ENCODE peak calls at places on chromosomes 6 and 20, in nine cellular contexts. S is BJ, C is GM12865, I is ascending aorta, G is fibroblast of the aortic adventitia, K is PC-3, Y is cardiac muscle cell, H is foreskin fibroblast, Q is kidney epithelial cell. W is an unnamed sample.

GRCh38 chr6:1590580-1590979 is 19.1 kb upstream of the FOXC1 start:
- DNase-seq in H (no peak), C (no peak), S (no peak), K (no peak), G (no peak), Q (no peak), Y (no peak), I (no peak), W (no peak)

GRCh38 chr6:43216200-43216599 is 13.1 kb downstream of the DNPH1 start:
- DNase-seq in G (no peak), I (no peak), K (no peak), C (no peak), H (no peak), S (no peak), Q (no peak), Y (no peak), W (no peak)

GRCh38 chr6:54847799-54848597 is 1.4 kb downstream of the FAM83B start:
- DNase-seq in S (peak), Y (peak), Q (peak), G (peak), C (no peak), I (no peak), H (peak), K (peak), W (no peak)

GRCh38 chr6:170063431-170063830 is 227.4 kb downstream of the DLL1 start:
- DNase-seq in G (no peak), H (no peak), K (no peak), I (no peak), Q (no peak), C (no peak), S (no peak), Y (no peak), W (no peak)

GRCh38 chr20:24648481-24648880 is 179.1 kb downstream of the SYNDIG1 start:
- DNase-seq in G (peak), Q (no peak), H (no peak), K (no peak), S (no peak), I (no peak), Y (peak), C (no peak), W (no peak)

GRCh38 chr6:35092362-35093117 is 48.6 kb downstream of the TCP11 start:
- DNase-seq in Q (peak), K (no peak), I (peak), C (no peak), S (peak), G (peak), H (peak), Y (peak), W (peak)

GRCh38 chr6:33588894-33589293 is 8.8 kb upstream of the BAK1 start:
- DNase-seq in H (no peak), Q (no peak), C (no peak), Y (no peak), K (no peak), G (no peak), I (no peak), S (no peak), W (no peak)

GRCh38 chr6:79157961-79158644 is 76.4 kb downstream of the HMGN3 start:
- DNase-seq in K (no peak), Y (no peak), C (no peak), S (no peak), G (no peak), H (no peak), Q (no peak), I (no peak), W (no peak)

GRCh38 chr6:164166515-164166914 is 752.0 kb downstream of the QKI start:
- DNase-seq in H (no peak), C (no peak), S (no peak), Q (no peak), Y (no peak), K (no peak), G (no peak), I (no peak), W (no peak)

GRCh38 chr6:145688493-145688905 is 46.8 kb downstream of the EPM2A start:
- DNase-seq in I (no peak), G (peak), H (peak), Y (no peak), C (no peak), K (peak), Q (peak), S (no peak), W (no peak)

GRCh38 chr6:11460001-11460668 is 77.4 kb upstream of the TMEM170B start:
- DNase-seq in Y (peak), C (peak), K (peak), G (peak), S (no peak), H (peak), Q (no peak), I (no peak), W (no peak)

GRCh38 chr6:83055366-83055964 is 10.2 kb downstream of the UBE3D start:
- DNase-seq in K (peak), Q (no peak), H (peak), G (peak), I (peak), S (no peak), C (peak), Y (peak), W (no peak)

GRCh38 chr20:8128291-8129046 is 3.6 kb upstream of the PLCB1 start:
- DNase-seq in Y (no peak), I (no peak), S (no peak), K (no peak), Q (no peak), C (no peak), G (no peak), H (no peak), W (no peak)

GRCh38 chr6:163289445-163289844 is 125.1 kb upstream of the QKI start:
- DNase-seq in I (no peak), K (no peak), Y (no peak), G (no peak), H (no peak), C (no peak), Q (no peak), S (no peak), W (no peak)

GRCh38 chr6:112235956-112236355 is 18.4 kb downstream of the LAMA4 start:
- DNase-seq in G (peak), K (no peak), Q (no peak), C (peak), H (peak), I (no peak), S (no peak), Y (peak), W (no peak)

GRCh38 chr20:49887251-49887827 is 28.0 kb downstream of the SPATA2 start:
- DNase-seq in Q (peak), S (no peak), H (peak), Y (no peak), I (peak), K (no peak), G (no peak), C (no peak), W (no peak)

GRCh38 chr6:158042245-158042798 is 60.7 kb downstream of the SYNJ2 start:
- DNase-seq in C (no peak), Q (peak), I (peak), H (peak), G (peak), K (peak), Y (peak), S (no peak), W (no peak)

GRCh38 chr6:129866256-129866655 is 5.1 kb upstream of the TMEM244 start:
- DNase-seq in S (no peak), Q (no peak), G (no peak), I (no peak), C (no peak), H (no peak), Y (no peak), K (no peak), W (no peak)

GRCh38 chr6:14396826-14397517 is 279.4 kb downstream of the CD83 start:
- DNase-seq in Y (peak), G (peak), Q (peak), K (peak), I (no peak), C (peak), S (no peak), H (peak), W (no peak)

GRCh38 chr6:74891358-74891811 is 314.5 kb downstream of the COL12A1 start:
- DNase-seq in G (peak), H (peak), Q (no peak), S (peak), C (no peak), I (no peak), K (no peak), Y (peak), W (no peak)

GRCh38 chr6:39221746-39222641 is 7.3 kb downstream of the KCNK5 start:
- DNase-seq in H (no peak), C (no peak), Q (no peak), K (no peak), I (no peak), G (no peak), S (no peak), Y (no peak), W (no peak)
- H3K4me3 ChIP-seq in H (no peak), C (no peak), Q (no peak), K (no peak), I (no peak), G (no peak), S (no peak), Y (no peak), W (no peak)

DNA sequence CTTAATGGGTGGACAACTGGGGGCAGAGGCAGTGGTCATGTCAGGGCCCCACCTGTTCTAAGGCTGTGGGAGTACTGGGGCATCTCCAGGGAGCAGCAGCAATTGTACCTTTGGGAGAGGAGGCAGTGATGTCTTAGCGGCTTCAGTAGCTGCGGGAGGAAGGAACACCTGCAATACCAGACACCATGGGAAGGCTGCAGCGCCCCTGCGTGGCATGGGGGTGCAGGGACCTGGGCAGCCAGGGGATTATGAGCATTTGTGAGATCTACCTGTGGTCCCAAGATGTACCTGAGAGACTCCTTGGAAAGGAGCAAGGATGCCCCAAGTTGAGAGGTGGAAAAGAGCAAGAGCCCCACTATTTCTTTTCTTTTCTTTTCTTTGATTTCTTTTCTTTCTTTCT is 112.1 kb upstream of the GPR6 start:
- DNase-seq in S (no peak), I (no peak), C (peak), Y (no peak), G (no peak), Q (no peak), K (no peak), H (no peak), W (no peak)
- TF ChIP-seq CTCF in S (no peak), I (no peak), C (peak), Y (no peak), G (no peak), Q (no peak), K (no peak), H (no peak), W (no peak)

GRCh38 chr6:18053071-18053475 is 65.6 kb upstream of the KIF13A start:
- DNase-seq in G (peak), Y (no peak), H (peak), S (peak), I (no peak), K (no peak), C (no peak), Q (no peak), W (no peak)
- H3K4me3 ChIP-seq in G (no peak), Y (no peak), H (no peak), S (no peak), I (no peak), K (no peak), C (no peak), Q (no peak), W (no peak)

GRCh38 chr20:48208176-48208575 is 422.9 kb upstream of the SULF2 start:
- DNase-seq in C (no peak), G (no peak), K (no peak), I (no peak), H (no peak), S (no peak), Q (no peak), Y (no peak), W (no peak)
- TF ChIP-seq CTCF in C (no peak), G (no peak), K (no peak), I (no peak), H (no peak), S (no peak), Q (no peak), Y (no peak), W (no peak)

GRCh38 chr20:31490752-31491151 is 15.7 kb downstream of the REM1 start:
- DNase-seq in S (no peak), K (no peak), I (no peak), Y (no peak), H (no peak), C (no peak), Q (no peak), G (no peak), W (no peak)

GRCh38 chr20:31497838-31498540 is 16.3 kb upstream of the HM13 start:
- DNase-seq in Q (no peak), C (peak), I (peak), S (no peak), G (peak), Y (peak), H (peak), K (no peak), W (peak)

GRCh38 chr20:31489152-31489551 is 14.1 kb downstream of the REM1 start:
- DNase-seq in Y (no peak), I (no peak), K (no peak), H (no peak), G (no peak), S (no peak), C (no peak), Q (no peak), W (no peak)

GRCh38 chr20:31496761-31497295 is 17.4 kb upstream of the HM13 start:
- DNase-seq in K (no peak), C (no peak), G (peak), Y (peak), S (no peak), Q (no peak), I (peak), H (peak), W (no peak)

DNA sequence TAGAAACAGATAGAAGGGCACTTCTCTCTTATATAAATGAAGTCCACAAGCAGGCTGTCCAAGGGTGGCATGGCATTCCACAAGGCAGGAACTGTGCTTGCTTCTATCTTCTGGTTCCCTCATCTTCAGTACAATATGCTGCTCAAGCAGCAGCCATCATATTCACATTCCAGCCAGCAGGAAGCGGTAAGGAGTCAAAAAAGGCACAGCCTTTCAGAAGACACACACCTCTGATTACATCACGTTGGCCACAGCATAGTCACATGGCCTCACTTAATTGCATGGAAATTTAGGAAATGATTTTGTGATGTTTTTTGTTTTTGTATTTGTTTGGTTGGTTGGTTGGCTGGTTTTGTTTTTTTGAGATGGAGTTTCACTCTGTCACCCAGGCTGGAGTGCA is 19.0 kb downstream of the REM1 start:
- DNase-seq in S (no peak), G (peak), Q (no peak), K (peak), C (no peak), I (no peak), Y (peak), H (peak), W (no peak)
- H3K4me3 ChIP-seq in S (no peak), G (no peak), Q (no peak), K (no peak), C (no peak), I (no peak), Y (no peak), H (no peak), W (no peak)

DNA sequence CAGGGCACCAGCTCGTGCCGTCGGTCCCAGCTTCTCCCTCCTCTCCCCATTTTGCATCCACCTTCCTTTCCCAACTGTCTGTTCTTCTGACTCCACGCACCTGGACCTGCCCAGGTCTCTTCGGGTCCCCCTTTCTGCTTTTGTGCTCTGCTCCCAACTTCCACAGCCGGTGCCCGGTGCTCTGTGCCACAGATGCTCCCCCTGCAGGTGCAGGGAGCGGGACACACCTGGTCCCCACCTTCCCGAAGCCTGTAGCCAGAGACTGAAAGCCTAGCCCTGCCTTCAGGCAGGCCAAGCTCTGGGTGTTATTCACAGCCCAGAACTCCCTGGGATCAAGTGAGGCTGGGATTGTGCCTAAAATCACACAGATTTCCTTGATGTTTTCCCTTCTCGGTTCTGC is 24.6 kb upstream of the BMP7 start:
- DNase-seq in Q (no peak), Y (no peak), I (no peak), C (no peak), G (no peak), H (no peak), S (no peak), K (peak), W (no peak)
- TF ChIP-seq CTCF in Q (no peak), Y (no peak), I (no peak), C (no peak), G (no peak), H (no peak), S (no peak), K (peak), W (no peak)

GRCh38 chr20:20089939-20090338 is 37.6 kb downstream of the CFAP61 start:
- DNase-seq in Y (no peak), G (no peak), H (no peak), C (no peak), S (no peak), Q (no peak), I (no peak), K (no peak), W (no peak)
- H3K4me3 ChIP-seq in Y (no peak), G (no peak), H (no peak), C (no peak), S (no peak), Q (no peak), I (no peak), K (no peak), W (no peak)

GRCh38 chr6:20367716-20368485 is 33.8 kb upstream of the E2F3 start:
- DNase-seq in H (peak), I (no peak), S (no peak), K (no peak), Y (no peak), G (no peak), Q (no peak), C (no peak), W (no peak)
- TF ChIP-seq CTCF in H (no peak), I (no peak), S (no peak), K (no peak), Y (no peak), G (no peak), Q (no peak), C (no peak), W (no peak)

DNA sequence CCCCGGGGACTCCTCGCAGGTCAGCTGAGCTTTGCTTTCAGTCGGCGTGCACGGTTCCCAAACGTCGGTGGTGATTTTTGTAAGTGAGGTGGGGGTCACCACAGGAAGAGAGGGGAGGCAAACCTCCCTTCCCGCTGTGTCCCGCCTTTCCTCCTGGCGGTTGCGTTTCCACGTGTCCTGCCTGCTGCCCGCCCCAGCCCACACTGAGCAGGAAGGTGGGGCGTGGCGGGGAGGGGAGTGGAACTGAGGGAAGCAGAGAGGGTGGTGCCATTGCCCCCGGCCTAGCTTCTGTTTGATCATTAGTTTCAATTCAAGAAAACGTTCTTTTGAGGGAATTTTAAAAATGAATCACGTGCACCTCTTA is 30.1 kb upstream of the AFDN start:
- DNase-seq in G (no peak), I (no peak), Y (no peak), C (no peak), Q (no peak), S (no peak), H (no peak), K (no peak), W (no peak)
- H3K4me3 ChIP-seq in G (peak), I (peak), Y (no peak), C (no peak), Q (peak), S (no peak), H (no peak), K (no peak), W (no peak)

DNA sequence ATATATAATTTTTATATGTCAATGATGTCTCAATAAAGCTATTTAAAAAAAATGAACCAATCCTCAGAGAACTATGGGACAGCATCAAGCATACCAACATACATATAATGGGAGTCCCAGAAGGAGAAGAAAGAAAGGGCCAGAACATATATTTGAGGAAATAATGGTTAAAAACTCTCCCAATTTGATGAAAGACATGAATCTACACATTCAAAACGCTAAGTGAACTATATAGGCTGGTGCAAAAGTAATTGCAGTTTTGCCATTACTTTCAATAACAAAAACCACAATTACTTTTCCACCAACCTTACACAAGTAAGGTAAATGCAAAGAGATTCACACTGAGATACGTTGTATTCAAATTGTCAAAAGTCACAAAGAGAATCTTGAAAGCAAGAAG is 43.4 kb downstream of the ZNF133 start:
- DNase-seq in I (no peak), S (no peak), K (no peak), G (no peak), Q (no peak), C (no peak), Y (no peak), H (no peak), W (no peak)
- TF ChIP-seq CTCF in I (no peak), S (no peak), K (no peak), G (no peak), Q (no peak), C (no peak), Y (no peak), H (no peak), W (no peak)

W was measured in AG04449.